ENCODE peak calls at places on chromosomes 16 and 17, in eight cellular contexts. J is SK-N-SH, O is adrenal gland, Z is Panc1, Y is PC-3, B is mucosa of descending colon, X is IMR-90, G is BE2C. F is an unnamed sample. For H3K4me1, the result is how much of the 10 kb centered on the place peaks cover.

GRCh38 chr17:67990909-67991308 is 5.4 kb downstream of the C17orf58 start:
- DNase-seq in J (no peak), O (no peak), Z (no peak), Y (peak), B (no peak), X (no peak), G (no peak), F (no peak)

GRCh38 chr16:82761236-82761635 is 134.5 kb downstream of the CDH13 start:
- DNase-seq in J (no peak), O (peak), Z (no peak), Y (no peak), B (no peak), X (peak), G (no peak), F (no peak)

GRCh38 chr16:1363501-1364041 is 11.8 kb downstream of the GNPTG start:
- DNase-seq in J (peak), O (peak), Z (no peak), Y (peak), B (no peak), X (peak), G (peak), F (peak)

GRCh38 chr17:59366773-59367656 is 35.6 kb downstream of the YPEL2 start:
- DNase-seq in J (no peak), O (peak), Z (no peak), Y (peak), B (peak), X (peak), G (peak), F (peak)

GRCh38 chr16:50505115-50505514 is 43.1 kb upstream of the NKD1 start:
- DNase-seq in J (no peak), O (no peak), Z (no peak), Y (no peak), B (no peak), X (no peak), G (no peak), F (no peak)

GRCh38 chr17:34146440-34147043 is 108.5 kb upstream of the CCL2 start:
- DNase-seq in J (peak), O (no peak), Z (peak), Y (peak), B (no peak), X (no peak), G (peak), F (peak)

GRCh38 chr16:83206426-83206825 is 579.7 kb downstream of the CDH13 start:
- DNase-seq in J (no peak), O (no peak), Z (no peak), Y (no peak), B (no peak), X (no peak), G (no peak), F (no peak)

GRCh38 chr17:5705081-5705875 is 121.0 kb upstream of the NLRP1 start:
- DNase-seq in J (peak), O (no peak), Z (no peak), Y (no peak), B (no peak), X (peak), G (no peak), F (no peak)

GRCh38 chr16:57091990-57092785 is at the start of gene CPNE2:
- DNase-seq in J (peak), O (no peak), Z (no peak), Y (peak), B (peak), X (peak), G (peak), F (peak)

GRCh38 chr17:82794781-82795505 is 43.1 kb downstream of the TBCD start:
- DNase-seq in J (no peak), O (no peak), Z (no peak), Y (no peak), B (no peak), X (peak), G (no peak), F (no peak)

GRCh38 chr17:76697702-76698465 is 12.9 kb downstream of the MXRA7 start:
- DNase-seq in J (peak), O (peak), Z (no peak), Y (no peak), B (no peak), X (peak), G (peak), F (no peak)

GRCh38 chr16:49810769-49811315 is 45.1 kb downstream of the ZNF423 start:
- DNase-seq in J (no peak), O (no peak), Z (no peak), Y (no peak), B (no peak), X (no peak), G (no peak), F (no peak)

GRCh38 chr16:88785106-88785924 is at the start of gene PIEZO1:
- DNase-seq in J (peak), O (peak), Z (no peak), Y (peak), B (peak), X (peak), G (peak), F (peak)

GRCh38 chr16:19238386-19238785 is 47.1 kb upstream of the CLEC19A start:
- DNase-seq in J (no peak), O (no peak), Z (no peak), Y (no peak), B (no peak), X (no peak), G (no peak), F (no peak)

GRCh38 chr17:27506348-27507218 is 50.3 kb downstream of the KSR1 start:
- DNase-seq in J (no peak), O (no peak), Z (no peak), Y (peak), B (no peak), X (no peak), G (no peak), F (peak)

GRCh38 chr16:2753523-2754020 is 1.1 kb downstream of the SRRM2 start:
- DNase-seq in J (no peak), O (no peak), Z (no peak), Y (no peak), B (peak), X (no peak), G (no peak), F (no peak)

GRCh38 chr17:4150106-4150505 is 7.1 kb downstream of the CYB5D2 start:
- DNase-seq in J (no peak), O (no peak), Z (no peak), Y (no peak), B (no peak), X (no peak), G (no peak), F (no peak)

GRCh38 chr17:13561606-13562270 is 40.0 kb downstream of the HS3ST3A1 start:
- DNase-seq in J (no peak), O (peak), Z (peak), Y (no peak), B (no peak), X (no peak), G (no peak), F (no peak)

DNA sequence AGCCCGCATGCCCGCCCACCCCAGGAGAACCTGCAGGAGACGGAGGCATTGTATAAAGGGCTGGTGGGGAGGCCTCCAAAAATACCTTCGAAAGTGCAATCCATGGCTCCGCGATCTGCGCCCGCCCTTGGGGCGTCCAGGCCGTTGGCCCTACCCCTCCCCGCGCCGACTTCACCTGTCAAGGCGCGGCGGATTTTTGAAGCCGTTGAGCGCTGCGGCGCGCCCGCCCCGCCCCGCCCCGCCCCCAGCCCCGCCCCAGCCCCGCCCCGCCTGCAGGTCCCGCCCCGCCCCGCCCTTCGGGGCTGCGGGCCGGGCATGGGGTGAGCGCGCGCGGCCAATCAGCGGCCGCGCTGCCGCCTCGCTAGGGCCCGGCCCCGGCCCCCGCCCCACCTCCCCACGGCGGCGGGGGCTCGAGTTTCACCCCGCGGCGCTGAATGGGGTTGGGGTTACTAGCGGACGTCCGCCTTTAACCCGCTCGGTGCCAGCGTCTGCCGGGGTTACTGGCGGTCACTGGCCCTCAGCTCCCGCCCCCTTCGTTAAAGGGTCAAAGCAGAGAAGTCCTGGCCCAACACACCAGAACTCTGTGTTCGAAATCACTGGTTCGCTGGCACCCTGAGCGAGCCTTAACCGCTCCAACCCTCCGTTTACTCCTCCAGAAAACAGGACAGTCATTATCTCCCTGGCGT is 13.2 kb downstream of the SREBF1 start:
- DNase-seq in J (peak), O (peak), Z (no peak), Y (peak), B (peak), X (peak), G (peak), F (peak)
- H3K4me1 ChIP-seq in J (half or more), O (half or more), Z (half or more), Y (half or more), B (half or more), X (half or more), G (under half), F (under half)

DNA sequence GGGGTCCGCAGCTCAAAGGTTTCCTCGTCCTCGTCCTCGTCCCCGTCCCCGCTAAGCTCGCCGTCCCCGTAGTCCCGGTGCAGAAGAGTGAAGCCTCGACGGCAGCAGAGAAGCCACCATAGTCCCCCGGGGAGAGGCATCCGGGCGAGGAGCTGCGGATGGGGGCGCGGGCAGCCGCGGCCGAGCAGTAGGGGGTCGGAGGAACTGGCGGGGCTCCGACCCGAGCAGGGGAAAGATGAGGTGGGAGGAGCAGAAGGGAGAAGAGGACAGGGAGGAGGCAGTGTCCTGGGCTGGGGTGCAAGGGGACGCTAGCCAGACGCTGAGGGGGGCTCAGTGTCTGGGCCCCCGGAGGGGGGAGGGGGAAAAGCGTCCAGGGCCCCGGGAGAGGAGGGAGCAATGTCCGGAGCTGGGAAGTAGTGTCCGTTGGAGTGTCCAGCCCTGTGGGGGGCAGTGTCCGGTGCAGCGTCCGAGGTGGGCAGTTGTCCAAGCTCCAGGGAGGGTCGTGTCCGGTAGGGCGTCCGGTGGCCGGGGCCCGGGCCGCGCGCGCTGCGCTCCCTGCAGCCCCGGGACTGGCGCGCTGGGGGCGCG is at the start of gene PLEKHH3:
- DNase-seq in J (no peak), O (no peak), Z (no peak), Y (no peak), B (no peak), X (no peak), G (peak), F (no peak)
- TF ChIP-seq CTCF in J (peak), O (peak), Z (no peak), Y (no peak), B (no peak), X (peak), G (no peak), F (peak)

GRCh38 chr17:63837962-63838585 is 4.4 kb downstream of the SMARCD2 start:
- DNase-seq in J (no peak), O (peak), Z (no peak), Y (no peak), B (no peak), X (no peak), G (no peak), F (no peak)
- H3K4me3 ChIP-seq in J (no peak), O (no peak), Z (no peak), Y (no peak), B (no peak), X (no peak), G (no peak), F (no peak)

GRCh38 chr17:74968361-74968780 is 4.2 kb downstream of the HID1 start:
- DNase-seq in J (no peak), O (no peak), Z (no peak), Y (peak), B (no peak), X (no peak), G (no peak), F (peak)
- H3K4me1 ChIP-seq in J (under half), O (under half), Z (under half), Y (under half), B (under half), X (under half), G (under half), F (under half)

GRCh38 chr17:19260958-19261357 is 23.8 kb downstream of the EPN2 start:
- DNase-seq in J (no peak), O (no peak), Z (no peak), Y (peak), B (no peak), X (no peak), G (no peak), F (no peak)
- TF ChIP-seq CTCF in J (peak), O (peak), Z (no peak), Y (peak), B (no peak), X (no peak), G (peak), F (no peak)

DNA sequence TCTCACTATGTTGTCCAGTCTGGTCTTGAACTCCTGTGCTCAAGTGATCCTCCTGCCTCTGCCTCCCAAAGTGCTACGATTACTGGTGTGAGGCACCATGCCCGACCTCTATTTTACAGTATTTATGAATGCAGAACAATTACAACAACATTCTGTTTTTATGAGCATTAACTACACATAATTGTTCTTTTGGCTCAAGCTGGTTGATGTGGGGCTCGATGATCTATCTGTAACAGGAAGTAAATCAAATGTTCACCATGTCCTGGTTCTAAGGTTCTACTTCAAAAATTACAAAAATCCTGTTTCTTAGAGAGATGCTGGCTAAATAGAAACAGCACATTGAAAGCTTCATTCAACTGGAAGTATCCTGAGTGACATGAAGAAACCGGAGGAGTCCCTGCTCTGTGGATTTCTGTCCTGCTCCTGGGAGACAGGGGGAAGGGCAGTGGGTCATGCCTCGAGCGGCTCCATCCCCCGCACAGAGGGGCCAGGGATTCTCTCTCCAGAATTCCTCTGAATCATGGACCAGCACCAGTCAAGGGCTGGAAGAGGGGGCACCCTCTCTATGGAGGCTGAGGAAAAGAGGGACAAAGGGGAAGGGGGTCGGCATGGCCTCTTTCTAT is 31.5 kb downstream of the FA2H start:
- DNase-seq in J (no peak), O (no peak), Z (no peak), Y (peak), B (no peak), X (no peak), G (no peak), F (no peak)
- H3K4me3 ChIP-seq in J (no peak), O (no peak), Z (peak), Y (peak), B (no peak), X (no peak), G (peak), F (peak)

DNA sequence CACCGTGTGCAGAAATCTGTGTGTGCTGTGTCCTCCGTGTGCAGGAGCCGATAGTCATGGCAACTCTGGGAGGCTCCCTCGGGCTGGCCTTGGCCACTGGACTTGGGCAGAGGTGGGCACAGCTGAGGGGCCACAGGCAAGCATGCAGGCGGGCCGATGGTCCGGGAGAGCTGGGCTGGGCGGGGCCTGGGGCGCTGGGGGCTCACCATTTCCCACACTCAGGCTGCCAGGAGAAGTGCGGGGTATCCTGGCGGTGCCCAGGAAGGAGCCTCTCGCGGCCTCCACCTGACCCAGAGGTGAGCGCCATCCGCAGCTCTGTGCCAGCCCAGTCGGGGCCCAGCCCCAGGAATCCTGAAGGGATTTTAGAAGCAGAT is 28.4 kb downstream of the BAHCC1 start:
- DNase-seq in J (no peak), O (peak), Z (no peak), Y (no peak), B (no peak), X (no peak), G (no peak), F (no peak)
- H3K4me1 ChIP-seq in J (half or more), O (half or more), Z (half or more), Y (under half), B (under half), X (under half), G (under half), F (under half)

GRCh38 chr16:85527042-85527766 is 85.9 kb upstream of the GSE1 start:
- DNase-seq in J (no peak), O (no peak), Z (no peak), Y (no peak), B (no peak), X (no peak), G (peak), F (no peak)

GRCh38 chr16:85530370-85530739 is 82.8 kb upstream of the GSE1 start:
- DNase-seq in J (no peak), O (no peak), Z (no peak), Y (no peak), B (no peak), X (no peak), G (no peak), F (no peak)

GRCh38 chr16:85529489-85530369 is 83.4 kb upstream of the GSE1 start:
- DNase-seq in J (peak), O (no peak), Z (no peak), Y (no peak), B (no peak), X (no peak), G (peak), F (no peak)

GRCh38 chr16:85527767-85528297 is 85.3 kb upstream of the GSE1 start:
- DNase-seq in J (no peak), O (no peak), Z (no peak), Y (no peak), B (no peak), X (no peak), G (peak), F (no peak)

GRCh38 chr16:85528528-85529387 is 84.4 kb upstream of the GSE1 start:
- DNase-seq in J (peak), O (no peak), Z (no peak), Y (no peak), B (no peak), X (no peak), G (peak), F (no peak)
- TF ChIP-seq CTCF in J (peak), O (no peak), Z (no peak), Y (no peak), B (no peak), X (peak), G (peak), F (peak)

GRCh38 chr17:79233916-79234551 is 159.4 kb downstream of the ENGASE start:
- DNase-seq in J (no peak), O (no peak), Z (no peak), Y (no peak), B (no peak), X (no peak), G (no peak), F (no peak)
- H3K4me3 ChIP-seq in J (no peak), O (no peak), Z (no peak), Y (no peak), B (no peak), X (no peak), G (no peak), F (no peak)

F was measured in Caco-2.